ENCODE peak calls at places on chromosomes 3 and 15, in four cellular contexts. L, F, Z and T are unnamed samples.

GRCh38 chr15:73927003-73927475 is 777 bp downstream of the LOXL1 start:
- DNase-seq in L (peak; percentile 19), F (peak; percentile 60), Z (peak; percentile 60), T (no peak)

GRCh38 chr3:4983739-4984510 is 4.7 kb downstream of the BHLHE40 start:
- DNase-seq in L (no peak), F (peak; percentile 83), Z (peak; percentile 61), T (no peak)

GRCh38 chr3:43076857-43077256 is 29.0 kb downstream of the POMGNT2 start:
- DNase-seq in L (no peak), F (peak; percentile 22), Z (no peak), T (peak; percentile 41)

GRCh38 chr3:19254189-19254588 is 105.9 kb downstream of the KCNH8 start:
- DNase-seq in L (no peak), F (no peak), Z (no peak), T (no peak)

GRCh38 chr3:15319575-15319974 is 12.8 kb downstream of the SH3BP5 start:
- DNase-seq in L (peak; percentile 80), F (peak; percentile 80), Z (peak; percentile 67), T (peak; percentile 53)

GRCh38 chr3:158148218-158148617 is 38.3 kb downstream of the RSRC1 start:
- DNase-seq in L (no peak), F (no peak), Z (no peak), T (no peak)

GRCh38 chr15:88987951-88988671 is 74.9 kb upstream of the MFGE8 start:
- DNase-seq in L (no peak), F (peak; percentile 85), Z (no peak), T (no peak)

GRCh38 chr3:150256336-150256735 is 151.8 kb upstream of the TSC22D2 start:
- DNase-seq in L (no peak), F (peak; percentile 68), Z (no peak), T (no peak)

GRCh38 chr15:72227192-72227586 is 3.8 kb downstream of the PKM start:
- DNase-seq in L (no peak), F (peak; percentile 91), Z (peak; percentile 47), T (no peak)

GRCh38 chr15:40010681-40011080 is 28.3 kb downstream of the SRP14 start:
- DNase-seq in L (no peak), F (no peak), Z (peak; percentile 73), T (no peak)

GRCh38 chr3:150170843-150171513 is 200.3 kb upstream of the PFN2 start:
- DNase-seq in L (no peak), F (no peak), Z (no peak), T (no peak)